ENCODE peak calls at places on chromosomes 7 and 10, in nine cellular contexts. O is endothelial cell, W is gastrocnemius medialis, T is AG08396, A is NCI-H187, G is tibial artery, X is fibroblast of villous mesenchyme, H is H54, U is skeletal muscle cell. V is an unnamed sample.

GRCh38 chr10:26215923-26216576 is 524 bp upstream of the GAD2 start:
- DNase-seq in A (no peak), U (no peak), T (peak; percentile 32), G (no peak), X (no peak), H (no peak), O (peak; percentile 79), W (no peak), V (no peak)

GRCh38 chr10:100186253-100186780 is 488 bp upstream of the ERLIN1 start:
- DNase-seq in O (peak; percentile 27), G (peak; percentile 49), W (no peak), X (peak; percentile 60), T (peak; percentile 41), A (peak; percentile 44), H (peak; percentile 16), U (peak; percentile 27), V (peak; percentile 75)

GRCh38 chr10:76432274-76433012 is 1001.0 kb downstream of the LRMDA start:
- DNase-seq in T (peak; percentile 79), A (no peak), X (peak; percentile 40), U (no peak), H (peak; percentile 65), G (peak; percentile 72), W (no peak), O (no peak), V (no peak)

GRCh38 chr10:6115824-6116350 is 27.1 kb downstream of the RBM17 start:
- DNase-seq in T (no peak), A (no peak), G (no peak), W (no peak), U (no peak), X (no peak), H (no peak), O (no peak), V (no peak)

GRCh38 chr7:330554-331230 is 40.7 kb downstream of the FOXL3 start:
- DNase-seq in O (no peak), T (no peak), X (no peak), U (no peak), W (no peak), G (no peak), A (no peak), H (no peak), V (no peak)

GRCh38 chr10:92184977-92185376 is 105.9 kb downstream of the CPEB3 start:
- DNase-seq in H (no peak), A (no peak), X (no peak), U (no peak), G (no peak), T (no peak), O (no peak), W (peak; percentile 22), V (no peak)

GRCh38 chr7:124879103-124879502 is 50.5 kb downstream of the POT1 start:
- DNase-seq in X (no peak), W (no peak), H (no peak), G (no peak), A (no peak), O (no peak), T (no peak), U (no peak), V (no peak)

GRCh38 chr10:74096777-74097176 is 53.9 kb downstream of the AP3M1 start:
- DNase-seq in W (no peak), O (no peak), T (no peak), X (no peak), G (no peak), H (no peak), A (no peak), U (no peak), V (no peak)

V was measured in HT-29.